ENCODE peak calls at places on chromosomes 7 and 10, in six cellular contexts. P is hepatocyte; H is progenitor cell of endocrine pancreas; Y is CD8-positive, alpha-beta T cell; U is right atrium auricular region; T is mesothelial cell of epicardium. N is an unnamed sample.

GRCh38 chr10:26642896-26643653 is 54.4 kb upstream of the PDSS1 start:
- DNase-seq in P (no peak), H (no peak), Y (no peak), U (no peak), T (no peak), N (no peak)

GRCh38 chr7:35249537-35249907 is 4.4 kb downstream of the TBX20 start:
- DNase-seq in P (no peak), H (no peak), Y (no peak), U (peak; percentile 69), T (no peak), N (no peak)

GRCh38 chr10:32616438-32616837 is 170.5 kb downstream of the CCDC7 start:
- DNase-seq in P (no peak), H (no peak), Y (no peak), U (no peak), T (no peak), N (no peak)

GRCh38 chr10:3873728-3874461 is 88.9 kb upstream of the KLF6 start:
- DNase-seq in P (peak; percentile 79), H (no peak), Y (peak; percentile 16), U (peak; percentile 54), T (no peak), N (no peak)

GRCh38 chr7:4612939-4613841 is 68.9 kb upstream of the FOXK1 start:
- DNase-seq in P (no peak), H (no peak), Y (no peak), U (peak; percentile 75), T (no peak), N (no peak)

GRCh38 chr10:70283445-70284399 is at the start of gene NPFFR1:
- DNase-seq in P (peak; percentile 28), H (peak; percentile 19), Y (no peak), U (no peak), T (peak; percentile 43), N (no peak)

GRCh38 chr7:1887251-1887650 is 217.2 kb downstream of the ELFN1 start:
- DNase-seq in P (no peak), H (no peak), Y (no peak), U (no peak), T (no peak), N (no peak)

GRCh38 chr10:10826125-10826524 is 191.5 kb upstream of the CELF2 start:
- DNase-seq in P (no peak), H (no peak), Y (no peak), U (no peak), T (no peak), N (no peak)

GRCh38 chr7:154375956-154376355 is 323.8 kb downstream of the DPP6 start:
- DNase-seq in P (no peak), H (no peak), Y (no peak), U (no peak), T (no peak), N (no peak)

GRCh38 chr10:121268363-121268762 is 329.9 kb downstream of the FGFR2 start:
- DNase-seq in P (no peak), H (no peak), Y (no peak), U (no peak), T (no peak), N (no peak)

GRCh38 chr7:125605241-125605640 is 675.6 kb upstream of the POT1 start:
- DNase-seq in P (peak; percentile 17), H (no peak), Y (no peak), U (no peak), T (no peak), N (no peak)

GRCh38 chr10:28796606-28797512 is 119.5 kb downstream of the BAMBI start:
- DNase-seq in P (peak; percentile 28), H (no peak), Y (no peak), U (peak; percentile 93), T (no peak), N (no peak)

GRCh38 chr10:100019824-100020160 is 10.0 kb upstream of the DNMBP start:
- DNase-seq in P (peak; percentile 55), H (no peak), Y (no peak), U (no peak), T (no peak), N (no peak)

GRCh38 chr7:29483219-29484104 is 80.2 kb upstream of the PRR15 start:
- DNase-seq in P (no peak), H (no peak), Y (no peak), U (no peak), T (no peak), N (no peak)

GRCh38 chr10:133015321-133015720 is 72.4 kb upstream of the ADGRA1 start:
- DNase-seq in P (no peak), H (no peak), Y (no peak), U (no peak), T (no peak), N (no peak)

GRCh38 chr10:36266923-36267322 is 624.8 kb upstream of the FZD8 start:
- DNase-seq in P (no peak), H (no peak), Y (no peak), U (no peak), T (no peak), N (no peak)

GRCh38 chr10:27625452-27626345 is 119.9 kb downstream of the MKX start:
- DNase-seq in P (no peak), H (no peak), Y (no peak), U (no peak), T (no peak), N (no peak)

GRCh38 chr7:130149575-130150139 is 55.5 kb downstream of the TMEM209 start:
- DNase-seq in P (no peak), H (no peak), Y (no peak), U (no peak), T (no peak), N (no peak)

GRCh38 chr7:151432658-151433521 is 7.1 kb downstream of the CRYGN start:
- DNase-seq in P (no peak), H (no peak), Y (peak; percentile 44), U (no peak), T (no peak), N (no peak)

GRCh38 chr10:103676851-103677417 is 178.4 kb downstream of the SH3PXD2A start:
- DNase-seq in P (no peak), H (no peak), Y (no peak), U (peak; percentile 91), T (no peak), N (no peak)

GRCh38 chr10:26217396-26218105 is 977 bp downstream of the GAD2 start:
- DNase-seq in P (peak; percentile 6), H (no peak), Y (no peak), U (no peak), T (no peak), N (no peak)

GRCh38 chr7:56811081-56811480 is 321.2 kb downstream of the ZNF479 start:
- DNase-seq in P (no peak), H (no peak), Y (no peak), U (no peak), T (no peak), N (no peak)

GRCh38 chr7:123004931-123005330 is 9.4 kb upstream of the TAS2R16 start:
- DNase-seq in P (no peak), H (no peak), Y (no peak), U (no peak), T (no peak), N (no peak)

GRCh38 chr10:73780966-73781365 is 882 bp upstream of the CHCHD1 start:
- DNase-seq in P (no peak), H (no peak), Y (no peak), U (no peak), T (no peak), N (no peak)

GRCh38 chr10:34827087-34827766 is 12.1 kb upstream of the PARD3 start:
- DNase-seq in P (no peak), H (no peak), Y (no peak), U (no peak), T (no peak), N (no peak)

GRCh38 chr10:34830527-34830926 is 15.4 kb upstream of the PARD3 start:
- DNase-seq in P (no peak), H (no peak), Y (no peak), U (no peak), T (no peak), N (no peak)

GRCh38 chr10:34824870-34825269 is 9.8 kb upstream of the PARD3 start:
- DNase-seq in P (no peak), H (no peak), Y (no peak), U (no peak), T (no peak), N (no peak)

GRCh38 chr10:34825433-34825832 is 10.3 kb upstream of the PARD3 start:
- DNase-seq in P (no peak), H (no peak), Y (no peak), U (no peak), T (no peak), N (no peak)

GRCh38 chr10:34826221-34826620 is 11.1 kb upstream of the PARD3 start:
- DNase-seq in P (no peak), H (no peak), Y (no peak), U (no peak), T (no peak), N (no peak)
- TF ChIP-seq CTCF in P (no peak), H (peak; percentile 28), Y (no peak), U (no peak), T (no peak), N (no peak)

DNA sequence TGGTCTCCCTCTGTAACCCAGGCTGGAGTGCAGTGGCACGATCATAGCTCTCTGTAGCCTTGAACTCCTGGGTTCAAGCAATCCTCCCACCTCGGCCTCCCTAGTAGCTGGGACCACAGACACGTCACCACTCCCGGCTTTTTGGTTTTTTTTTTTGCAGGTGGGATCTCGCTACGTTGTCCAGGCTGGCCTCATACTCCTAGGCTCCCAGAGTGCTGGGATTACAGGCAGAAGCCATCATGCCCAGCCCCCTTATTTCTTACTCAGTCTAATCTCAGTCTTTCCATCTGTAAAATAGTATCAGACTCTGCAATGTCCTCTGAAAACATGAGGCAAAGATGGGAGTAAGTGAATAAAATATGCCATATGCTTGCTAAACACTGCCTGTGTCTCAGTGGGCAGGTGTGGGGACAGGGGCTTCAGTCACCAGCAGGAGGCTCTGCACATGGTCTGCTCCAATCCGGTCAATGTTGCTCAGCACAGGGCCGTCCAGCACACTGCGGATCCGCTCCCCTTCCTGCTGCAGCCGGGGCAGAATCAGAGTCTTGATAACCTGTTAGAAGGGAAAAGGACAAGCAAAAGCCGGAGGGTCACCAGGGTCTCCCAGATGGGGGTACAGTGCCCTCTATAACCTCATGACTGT is 8.2 kb downstream of the AP4M1 start:
- DNase-seq in P (no peak), H (no peak), Y (no peak), U (no peak), T (no peak), N (no peak)
- TF ChIP-seq CTCF in P (peak; percentile 6), H (no peak), Y (no peak), U (no peak), T (no peak), N (no peak)

GRCh38 chr7:142519077-142519789 is 230.0 kb upstream of the PRSS1 start:
- DNase-seq in P (no peak), H (no peak), Y (no peak), U (no peak), T (no peak), N (no peak)
- TF ChIP-seq CTCF in P (no peak), H (no peak), Y (no peak), U (no peak), T (no peak), N (no peak)

GRCh38 chr10:422232-422631 is 267.2 kb downstream of the DIP2C start:
- DNase-seq in P (no peak), H (no peak), Y (no peak), U (no peak), T (no peak), N (no peak)

GRCh38 chr10:422675-423074 is 266.8 kb downstream of the DIP2C start:
- DNase-seq in P (no peak), H (no peak), Y (no peak), U (no peak), T (no peak), N (no peak)

GRCh38 chr10:420154-421121 is 269.0 kb downstream of the DIP2C start:
- DNase-seq in P (no peak), H (no peak), Y (no peak), U (peak; percentile 72), T (no peak), N (no peak)

GRCh38 chr10:423167-423566 is 266.3 kb downstream of the DIP2C start:
- DNase-seq in P (no peak), H (no peak), Y (no peak), U (no peak), T (no peak), N (no peak)

GRCh38 chr10:421170-421569 is 268.3 kb downstream of the DIP2C start:
- DNase-seq in P (no peak), H (no peak), Y (no peak), U (no peak), T (no peak), N (no peak)
- TF ChIP-seq CTCF in P (no peak), H (no peak), Y (no peak), U (no peak), T (no peak), N (no peak)